ENCODE peak calls at places on chromosomes 7 and 10, in five cellular contexts. One of them, this sample, is unnamed.

GRCh38 chr10:45373003-45373782 is 823 bp upstream of the ALOX5 start:
- DNase-seq in fibroblast of the aortic adventitia: no peak
- DNase-seq in SW480: peak; percentile 8
- DNase-seq in mucosa of gallbladder: no peak
- DNase-seq in stimulated activated CD4-positive, alpha-beta T cell treated with anti-CD3 and anti-CD28 coated beads, TNF-alpha, amount 100 ng/mL, for 4 hours: no peak
- DNase-seq in this sample: no peak

GRCh38 chr7:139230484-139230773 is 608 bp upstream of the UBN2 start:
- DNase-seq in fibroblast of the aortic adventitia: no peak
- DNase-seq in SW480: no peak
- DNase-seq in mucosa of gallbladder: no peak
- DNase-seq in stimulated activated CD4-positive, alpha-beta T cell treated with anti-CD3 and anti-CD28 coated beads, TNF-alpha, amount 100 ng/mL, for 4 hours: no peak
- DNase-seq in this sample: no peak

GRCh38 chr7:75944507-75944906 is 29.6 kb downstream of the POR start:
- DNase-seq in fibroblast of the aortic adventitia: no peak
- DNase-seq in SW480: no peak
- DNase-seq in mucosa of gallbladder: no peak
- DNase-seq in stimulated activated CD4-positive, alpha-beta T cell treated with anti-CD3 and anti-CD28 coated beads, TNF-alpha, amount 100 ng/mL, for 4 hours: no peak
- DNase-seq in this sample: no peak

GRCh38 chr10:70494536-70494935 is 16.0 kb downstream of the PALD1 start:
- DNase-seq in fibroblast of the aortic adventitia: no peak
- DNase-seq in SW480: no peak
- DNase-seq in mucosa of gallbladder: no peak
- DNase-seq in stimulated activated CD4-positive, alpha-beta T cell treated with anti-CD3 and anti-CD28 coated beads, TNF-alpha, amount 100 ng/mL, for 4 hours: no peak
- DNase-seq in this sample: no peak

GRCh38 chr7:6446977-6447588 is 671 bp downstream of the DAGLB start:
- DNase-seq in fibroblast of the aortic adventitia: peak; percentile 95
- DNase-seq in SW480: peak; percentile 88
- DNase-seq in mucosa of gallbladder: peak; percentile 70
- DNase-seq in stimulated activated CD4-positive, alpha-beta T cell treated with anti-CD3 and anti-CD28 coated beads, TNF-alpha, amount 100 ng/mL, for 4 hours: peak; percentile 16
- DNase-seq in this sample: no peak

GRCh38 chr7:2010101-2010500 is 222.6 kb downstream of the MAD1L1 start:
- DNase-seq in fibroblast of the aortic adventitia: no peak
- DNase-seq in SW480: no peak
- DNase-seq in mucosa of gallbladder: no peak
- DNase-seq in stimulated activated CD4-positive, alpha-beta T cell treated with anti-CD3 and anti-CD28 coated beads, TNF-alpha, amount 100 ng/mL, for 4 hours: no peak
- DNase-seq in this sample: no peak

GRCh38 chr7:51316262-51316665 is 345 bp downstream of the COBL start:
- DNase-seq in fibroblast of the aortic adventitia: no peak
- DNase-seq in SW480: peak; percentile 87
- DNase-seq in mucosa of gallbladder: peak; percentile 43
- DNase-seq in stimulated activated CD4-positive, alpha-beta T cell treated with anti-CD3 and anti-CD28 coated beads, TNF-alpha, amount 100 ng/mL, for 4 hours: no peak
- DNase-seq in this sample: peak; percentile 42

GRCh38 chr7:8594115-8594514 is 160.7 kb downstream of the NXPH1 start:
- DNase-seq in fibroblast of the aortic adventitia: no peak
- DNase-seq in SW480: no peak
- DNase-seq in mucosa of gallbladder: no peak
- DNase-seq in stimulated activated CD4-positive, alpha-beta T cell treated with anti-CD3 and anti-CD28 coated beads, TNF-alpha, amount 100 ng/mL, for 4 hours: no peak
- DNase-seq in this sample: no peak

GRCh38 chr10:20677340-20677739 is 219.8 kb downstream of the NEBL start:
- DNase-seq in fibroblast of the aortic adventitia: no peak
- DNase-seq in SW480: no peak
- DNase-seq in mucosa of gallbladder: no peak
- DNase-seq in stimulated activated CD4-positive, alpha-beta T cell treated with anti-CD3 and anti-CD28 coated beads, TNF-alpha, amount 100 ng/mL, for 4 hours: no peak
- DNase-seq in this sample: no peak

GRCh38 chr7:42931447-42931833 is 534 bp downstream of the PSMA2 start:
- DNase-seq in fibroblast of the aortic adventitia: peak; percentile 23
- DNase-seq in SW480: no peak
- DNase-seq in mucosa of gallbladder: no peak
- DNase-seq in stimulated activated CD4-positive, alpha-beta T cell treated with anti-CD3 and anti-CD28 coated beads, TNF-alpha, amount 100 ng/mL, for 4 hours: no peak
- DNase-seq in this sample: no peak

GRCh38 chr7:105806592-105807266 is 69.7 kb downstream of the ATXN7L1 start:
- DNase-seq in fibroblast of the aortic adventitia: peak; percentile 55
- DNase-seq in SW480: peak; percentile 77
- DNase-seq in mucosa of gallbladder: peak; percentile 43
- DNase-seq in stimulated activated CD4-positive, alpha-beta T cell treated with anti-CD3 and anti-CD28 coated beads, TNF-alpha, amount 100 ng/mL, for 4 hours: peak; percentile 40
- DNase-seq in this sample: peak; percentile 34

GRCh38 chr7:143434660-143435059 is 8.6 kb upstream of the TAS2R60 start:
- DNase-seq in fibroblast of the aortic adventitia: peak; percentile 83
- DNase-seq in SW480: no peak
- DNase-seq in mucosa of gallbladder: no peak
- DNase-seq in stimulated activated CD4-positive, alpha-beta T cell treated with anti-CD3 and anti-CD28 coated beads, TNF-alpha, amount 100 ng/mL, for 4 hours: no peak
- DNase-seq in this sample: no peak

GRCh38 chr10:114328876-114329275 is 75.4 kb downstream of the AFAP1L2 start:
- DNase-seq in fibroblast of the aortic adventitia: peak; percentile 4
- DNase-seq in SW480: no peak
- DNase-seq in mucosa of gallbladder: no peak
- DNase-seq in stimulated activated CD4-positive, alpha-beta T cell treated with anti-CD3 and anti-CD28 coated beads, TNF-alpha, amount 100 ng/mL, for 4 hours: no peak
- DNase-seq in this sample: no peak

GRCh38 chr10:117264776-117265175 is 23.9 kb downstream of the SLC18A2 start:
- DNase-seq in fibroblast of the aortic adventitia: no peak
- DNase-seq in SW480: no peak
- DNase-seq in mucosa of gallbladder: no peak
- DNase-seq in stimulated activated CD4-positive, alpha-beta T cell treated with anti-CD3 and anti-CD28 coated beads, TNF-alpha, amount 100 ng/mL, for 4 hours: no peak
- DNase-seq in this sample: no peak

GRCh38 chr10:69383485-69384089 is 33.1 kb downstream of the TACR2 start:
- DNase-seq in fibroblast of the aortic adventitia: peak; percentile 67
- DNase-seq in SW480: no peak
- DNase-seq in mucosa of gallbladder: no peak
- DNase-seq in stimulated activated CD4-positive, alpha-beta T cell treated with anti-CD3 and anti-CD28 coated beads, TNF-alpha, amount 100 ng/mL, for 4 hours: no peak
- DNase-seq in this sample: no peak

GRCh38 chr7:69780377-69780776 is 182.1 kb downstream of the AUTS2 start:
- DNase-seq in fibroblast of the aortic adventitia: peak; percentile 43
- DNase-seq in SW480: peak; percentile 96
- DNase-seq in mucosa of gallbladder: no peak
- DNase-seq in stimulated activated CD4-positive, alpha-beta T cell treated with anti-CD3 and anti-CD28 coated beads, TNF-alpha, amount 100 ng/mL, for 4 hours: no peak
- DNase-seq in this sample: no peak